ENCODE peak calls at places on chromosomes 2 and 18, in eight cellular contexts. One of them, this sample, is unnamed. For H3K9me3, the result is how much of the 10 kb centered on the place peaks cover.

GRCh38 chr2:3605013-3605961 is 10.4 kb downstream of the COLEC11 start:
- DNase-seq in spleen: peak
- DNase-seq in neuronal stem cell: no peak
- DNase-seq in cardiac muscle cell: no peak
- DNase-seq in mucosa of descending colon: no peak
- DNase-seq in K562: peak
- DNase-seq in tibial artery: no peak
- DNase-seq in DND-41: no peak
- DNase-seq in this sample: no peak

GRCh38 chr2:26086155-26086634 is 52.3 kb downstream of the RAB10 start:
- DNase-seq in DND-41: no peak
- DNase-seq in mucosa of descending colon: no peak
- DNase-seq in neuronal stem cell: no peak
- DNase-seq in K562: no peak
- DNase-seq in cardiac muscle cell: no peak
- DNase-seq in spleen: no peak
- DNase-seq in tibial artery: no peak
- DNase-seq in this sample: no peak

GRCh38 chr2:25566694-25567093 is 106.7 kb downstream of the DTNB start:
- DNase-seq in neuronal stem cell: no peak
- DNase-seq in tibial artery: peak
- DNase-seq in K562: no peak
- DNase-seq in cardiac muscle cell: peak
- DNase-seq in DND-41: no peak
- DNase-seq in spleen: no peak
- DNase-seq in mucosa of descending colon: no peak
- DNase-seq in this sample: peak

GRCh38 chr2:12819098-12819465 is 102.3 kb downstream of the TRIB2 start:
- DNase-seq in cardiac muscle cell: peak
- DNase-seq in mucosa of descending colon: no peak
- DNase-seq in DND-41: no peak
- DNase-seq in K562: no peak
- DNase-seq in tibial artery: peak
- DNase-seq in spleen: no peak
- DNase-seq in neuronal stem cell: no peak
- DNase-seq in this sample: peak

GRCh38 chr2:74887445-74887951 is 53.6 kb downstream of the HK2 start:
- DNase-seq in spleen: no peak
- DNase-seq in neuronal stem cell: no peak
- DNase-seq in DND-41: no peak
- DNase-seq in tibial artery: no peak
- DNase-seq in cardiac muscle cell: no peak
- DNase-seq in K562: no peak
- DNase-seq in mucosa of descending colon: no peak
- DNase-seq in this sample: no peak

GRCh38 chr2:120613742-120614481 is 121.8 kb upstream of the GLI2 start:
- DNase-seq in tibial artery: no peak
- DNase-seq in mucosa of descending colon: no peak
- DNase-seq in K562: no peak
- DNase-seq in neuronal stem cell: no peak
- DNase-seq in spleen: no peak
- DNase-seq in cardiac muscle cell: no peak
- DNase-seq in DND-41: no peak
- DNase-seq in this sample: no peak

GRCh38 chr2:232879618-232880494 is 9.8 kb downstream of the SNORC start:
- DNase-seq in cardiac muscle cell: no peak
- DNase-seq in tibial artery: no peak
- DNase-seq in neuronal stem cell: no peak
- DNase-seq in spleen: peak
- DNase-seq in K562: no peak
- DNase-seq in mucosa of descending colon: peak
- DNase-seq in DND-41: no peak
- DNase-seq in this sample: no peak

GRCh38 chr2:40395169-40396023 is 56.5 kb downstream of the SLC8A1 start:
- DNase-seq in K562: no peak
- DNase-seq in tibial artery: no peak
- DNase-seq in neuronal stem cell: no peak
- DNase-seq in cardiac muscle cell: no peak
- DNase-seq in spleen: no peak
- DNase-seq in DND-41: no peak
- DNase-seq in mucosa of descending colon: no peak
- DNase-seq in this sample: no peak

DNA sequence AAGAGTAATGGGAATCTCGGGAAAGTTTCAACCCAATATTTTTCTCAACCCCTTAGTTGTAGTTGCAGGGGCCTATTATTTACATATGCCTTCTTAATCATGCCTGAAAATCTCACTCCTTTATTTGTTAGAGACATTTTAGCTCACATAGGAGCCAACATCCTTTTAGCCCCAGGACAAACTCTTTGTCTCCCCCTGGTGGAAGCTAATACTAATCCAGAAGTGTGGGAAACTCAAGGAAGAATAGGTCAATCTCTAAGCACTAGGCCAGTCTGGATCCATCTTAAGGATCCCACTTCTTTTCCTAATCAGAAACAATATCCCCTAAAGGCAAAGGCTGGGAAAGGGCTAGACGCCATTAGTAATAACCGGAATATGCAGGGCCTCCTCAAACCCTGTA is 550.9 kb upstream of the PKDCC start:
- DNase-seq in DND-41: no peak
- DNase-seq in spleen: no peak
- DNase-seq in cardiac muscle cell: no peak
- DNase-seq in K562: peak
- DNase-seq in tibial artery: no peak
- DNase-seq in neuronal stem cell: no peak
- DNase-seq in mucosa of descending colon: no peak
- DNase-seq in this sample: no peak
- H3K9me3 ChIP-seq in DND-41: half or more
- H3K9me3 ChIP-seq in spleen: under half
- H3K9me3 ChIP-seq in cardiac muscle cell: under half
- H3K9me3 ChIP-seq in K562: under half
- H3K9me3 ChIP-seq in tibial artery: under half
- H3K9me3 ChIP-seq in neuronal stem cell: under half
- H3K9me3 ChIP-seq in mucosa of descending colon: half or more
- H3K9me3 ChIP-seq in this sample: under half

GRCh38 chr2:51881673-51882072 is 849.7 kb upstream of the NRXN1 start:
- DNase-seq in K562: no peak
- DNase-seq in mucosa of descending colon: no peak
- DNase-seq in DND-41: no peak
- DNase-seq in neuronal stem cell: no peak
- DNase-seq in spleen: no peak
- DNase-seq in cardiac muscle cell: no peak
- DNase-seq in tibial artery: no peak
- DNase-seq in this sample: no peak

GRCh38 chr2:51880153-51880552 is 848.2 kb upstream of the NRXN1 start:
- DNase-seq in cardiac muscle cell: no peak
- DNase-seq in spleen: no peak
- DNase-seq in DND-41: no peak
- DNase-seq in mucosa of descending colon: no peak
- DNase-seq in tibial artery: no peak
- DNase-seq in neuronal stem cell: no peak
- DNase-seq in K562: no peak
- DNase-seq in this sample: no peak
- H3K9me3 ChIP-seq in cardiac muscle cell: under half
- H3K9me3 ChIP-seq in spleen: under half
- H3K9me3 ChIP-seq in DND-41: under half
- H3K9me3 ChIP-seq in mucosa of descending colon: under half
- H3K9me3 ChIP-seq in tibial artery: under half
- H3K9me3 ChIP-seq in neuronal stem cell: under half
- H3K9me3 ChIP-seq in K562: under half
- H3K9me3 ChIP-seq in this sample: under half

GRCh38 chr18:72114801-72115594 is 429.1 kb downstream of the CBLN2 start:
- DNase-seq in spleen: no peak
- DNase-seq in mucosa of descending colon: no peak
- DNase-seq in cardiac muscle cell: no peak
- DNase-seq in DND-41: no peak
- DNase-seq in neuronal stem cell: no peak
- DNase-seq in K562: no peak
- DNase-seq in tibial artery: no peak
- DNase-seq in this sample: no peak
- H3K9me3 ChIP-seq in spleen: under half
- H3K9me3 ChIP-seq in mucosa of descending colon: under half
- H3K9me3 ChIP-seq in cardiac muscle cell: under half
- H3K9me3 ChIP-seq in DND-41: under half
- H3K9me3 ChIP-seq in neuronal stem cell: under half
- H3K9me3 ChIP-seq in K562: under half
- H3K9me3 ChIP-seq in tibial artery: under half
- H3K9me3 ChIP-seq in this sample: under half

DNA sequence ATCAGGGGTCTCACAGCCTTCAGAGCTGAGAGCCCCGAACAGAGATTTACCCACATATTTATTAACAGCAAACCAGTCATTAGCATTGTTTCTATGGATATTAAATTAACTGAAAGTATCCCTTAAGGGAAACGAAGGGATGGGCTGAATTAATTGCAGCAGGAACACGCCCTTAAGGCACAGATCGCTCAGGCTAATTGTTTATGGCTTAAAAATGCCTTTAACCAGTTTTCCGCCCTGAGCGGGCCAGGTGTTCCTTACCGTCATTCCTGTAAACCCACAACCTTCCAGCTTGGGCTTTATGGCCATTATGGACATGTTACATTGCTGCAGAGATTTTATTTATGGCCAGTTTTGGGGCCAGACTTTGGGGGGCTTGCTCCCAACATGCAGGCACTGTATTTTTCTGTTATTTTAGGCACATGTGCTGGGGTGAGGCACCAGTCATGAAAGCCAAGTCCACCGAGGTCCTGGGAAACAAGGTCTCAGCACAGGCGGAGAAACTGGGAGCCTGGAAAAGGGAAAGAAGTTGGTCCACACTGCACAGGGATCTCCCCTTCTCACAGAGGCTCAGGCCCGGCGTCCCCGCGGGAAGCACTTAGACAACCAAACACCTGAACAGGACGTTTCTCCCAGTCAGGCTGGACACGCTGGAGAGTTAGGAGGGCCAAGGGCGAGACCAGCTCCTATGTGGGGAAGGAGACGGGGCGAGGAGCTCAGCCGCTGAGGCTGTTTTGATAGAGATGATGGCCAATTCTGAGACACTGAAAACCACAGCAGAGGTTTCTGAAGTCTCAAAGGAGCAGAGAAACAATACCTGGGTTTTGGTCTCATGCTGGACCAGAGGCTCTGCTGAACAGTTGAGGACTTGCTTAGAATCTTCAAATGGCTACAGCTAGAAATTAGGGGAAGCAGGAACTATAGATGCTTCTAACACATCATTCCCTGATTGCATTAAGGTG is 86.7 kb downstream of the TMEM18 start:
- DNase-seq in mucosa of descending colon: no peak
- DNase-seq in tibial artery: no peak
- DNase-seq in DND-41: no peak
- DNase-seq in cardiac muscle cell: no peak
- DNase-seq in neuronal stem cell: no peak
- DNase-seq in spleen: no peak
- DNase-seq in K562: no peak
- DNase-seq in this sample: no peak
- H3K9me3 ChIP-seq in mucosa of descending colon: under half
- H3K9me3 ChIP-seq in tibial artery: under half
- H3K9me3 ChIP-seq in DND-41: under half
- H3K9me3 ChIP-seq in cardiac muscle cell: under half
- H3K9me3 ChIP-seq in neuronal stem cell: under half
- H3K9me3 ChIP-seq in spleen: under half
- H3K9me3 ChIP-seq in K562: under half
- H3K9me3 ChIP-seq in this sample: under half

GRCh38 chr2:81703831-81704230 is 1399.3 kb upstream of the LRRTM1 start:
- DNase-seq in tibial artery: no peak
- DNase-seq in K562: no peak
- DNase-seq in mucosa of descending colon: no peak
- DNase-seq in cardiac muscle cell: no peak
- DNase-seq in spleen: no peak
- DNase-seq in DND-41: no peak
- DNase-seq in neuronal stem cell: no peak
- DNase-seq in this sample: no peak

DNA sequence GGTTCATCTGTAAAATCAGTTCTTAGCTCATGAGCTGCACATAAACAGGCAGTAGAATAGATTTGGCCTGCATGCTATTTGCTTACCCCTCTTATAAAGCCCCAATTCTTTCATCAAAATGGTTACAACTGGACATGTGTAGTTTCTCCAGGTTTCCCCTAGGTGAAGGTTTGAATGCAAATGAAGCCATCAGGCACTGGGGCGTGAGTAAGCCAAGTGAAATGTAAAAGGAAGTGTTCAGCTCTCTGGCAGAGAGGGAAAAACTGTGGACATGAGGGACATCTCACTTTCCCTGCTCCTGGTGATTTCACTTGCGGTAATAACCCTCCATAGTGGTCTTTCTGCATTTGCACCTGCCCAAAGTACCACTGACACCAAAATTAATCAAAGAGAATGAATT is 1402.3 kb upstream of the LRRTM1 start:
- DNase-seq in neuronal stem cell: no peak
- DNase-seq in cardiac muscle cell: no peak
- DNase-seq in spleen: no peak
- DNase-seq in mucosa of descending colon: no peak
- DNase-seq in K562: no peak
- DNase-seq in tibial artery: no peak
- DNase-seq in DND-41: no peak
- DNase-seq in this sample: no peak
- H3K9me3 ChIP-seq in neuronal stem cell: under half
- H3K9me3 ChIP-seq in cardiac muscle cell: under half
- H3K9me3 ChIP-seq in spleen: under half
- H3K9me3 ChIP-seq in mucosa of descending colon: under half
- H3K9me3 ChIP-seq in K562: under half
- H3K9me3 ChIP-seq in tibial artery: under half
- H3K9me3 ChIP-seq in DND-41: under half
- H3K9me3 ChIP-seq in this sample: under half